ENCODE peak calls at places on chromosome 14, in seven cellular contexts. E is esophagus squamous epithelium, W is kidney, O is OCI-LY7, F is heart right ventricle, B is psoas muscle, S is upper lobe of left lung. L is an unnamed sample.
A peak's percentile ranks its signal among the peaks of the same experiment; 100 is the strongest.

GRCh38 chr14:92106095-92106937 is at the start of gene ATXN3:
- DNase-seq in S (peak; percentile 97), O (peak; percentile 99), W (peak; percentile 100), E (peak; percentile 86), F (peak; percentile 96), B (peak; percentile 98), L (peak; percentile 98)

GRCh38 chr14:90533591-90534021 is 136.8 kb downstream of the CALM1 start:
- DNase-seq in B (peak; percentile 38), W (peak; percentile 64), E (no peak), S (peak; percentile 71), O (no peak), F (peak; percentile 15), L (no peak)

GRCh38 chr14:87049886-87050820 is 942.8 kb downstream of the GALC start:
- DNase-seq in B (no peak), S (no peak), W (no peak), E (no peak), O (peak; percentile 67), F (no peak), L (no peak)

GRCh38 chr14:90742252-90742651 is 74.0 kb downstream of the TTC7B start:
- DNase-seq in B (no peak), W (no peak), E (no peak), O (no peak), S (no peak), F (no peak), L (no peak)

GRCh38 chr14:105876158-105876557 is 349.8 kb downstream of the TMEM121 start:
- DNase-seq in F (no peak), B (peak; percentile 1), W (no peak), O (no peak), S (no peak), E (no peak), L (no peak)

GRCh38 chr14:50766338-50766886 is 64.5 kb downstream of the NIN start:
- DNase-seq in E (no peak), B (no peak), S (no peak), F (no peak), W (no peak), O (no peak), L (peak; percentile 77)

GRCh38 chr14:20460458-20461229 is 590 bp downstream of the PIP4P1 start:
- DNase-seq in W (peak; percentile 90), E (no peak), F (no peak), B (no peak), O (peak; percentile 73), S (no peak), L (peak; percentile 32)

GRCh38 chr14:89841855-89842254 is 112.7 kb downstream of the EFCAB11 start:
- DNase-seq in B (no peak), E (no peak), S (no peak), F (no peak), O (no peak), W (no peak), L (no peak)

GRCh38 chr14:105315941-105316562 is 1.5 kb downstream of the PACS2 start:
- DNase-seq in O (no peak), W (peak; percentile 78), S (no peak), E (no peak), F (no peak), B (no peak), L (no peak)

GRCh38 chr14:69353168-69353567 is 44.9 kb downstream of the ERH start:
- DNase-seq in S (no peak), F (no peak), E (no peak), B (no peak), O (no peak), W (no peak), L (no peak)

GRCh38 chr14:69349091-69349777 is 48.9 kb downstream of the ERH start:
- DNase-seq in B (no peak), W (no peak), E (no peak), F (no peak), O (no peak), S (no peak), L (no peak)

GRCh38 chr14:69351911-69352310 is 46.2 kb downstream of the ERH start:
- DNase-seq in F (no peak), O (no peak), E (no peak), B (no peak), S (no peak), W (no peak), L (no peak)

GRCh38 chr14:69350892-69351291 is 47.2 kb downstream of the ERH start:
- DNase-seq in O (no peak), E (no peak), F (no peak), B (no peak), W (no peak), S (no peak), L (no peak)

GRCh38 chr14:69351385-69351784 is 46.7 kb downstream of the ERH start:
- DNase-seq in O (peak; percentile 53), F (no peak), E (no peak), W (no peak), S (no peak), B (no peak), L (no peak)
- H3K4me1 ChIP-seq in O (peaks cover 34% of the 10 kb centered on the region), F (peaks cover 17% of the 10 kb centered on the region), E (peaks cover 8% of the 10 kb centered on the region), W (peaks cover 4% of the 10 kb centered on the region), S (no peaks in the 10 kb centered on the region), B (no peaks in the 10 kb centered on the region), L (peaks cover 5% of the 10 kb centered on the region)

GRCh38 chr14:35809597-35809996 is 502 bp upstream of the RALGAPA1 start:
- DNase-seq in S (no peak), O (no peak), F (no peak), W (no peak), E (no peak), B (no peak), L (no peak)
- H3K4me3 ChIP-seq in S (no peak overlapping the region), O (peak overlapping the region; percentile 73), F (no peak overlapping the region), W (peak overlapping the region; percentile 25), E (peak overlapping the region; percentile 80), B (peak overlapping the region; percentile 71), L (peak overlapping the region; percentile 61)

DNA sequence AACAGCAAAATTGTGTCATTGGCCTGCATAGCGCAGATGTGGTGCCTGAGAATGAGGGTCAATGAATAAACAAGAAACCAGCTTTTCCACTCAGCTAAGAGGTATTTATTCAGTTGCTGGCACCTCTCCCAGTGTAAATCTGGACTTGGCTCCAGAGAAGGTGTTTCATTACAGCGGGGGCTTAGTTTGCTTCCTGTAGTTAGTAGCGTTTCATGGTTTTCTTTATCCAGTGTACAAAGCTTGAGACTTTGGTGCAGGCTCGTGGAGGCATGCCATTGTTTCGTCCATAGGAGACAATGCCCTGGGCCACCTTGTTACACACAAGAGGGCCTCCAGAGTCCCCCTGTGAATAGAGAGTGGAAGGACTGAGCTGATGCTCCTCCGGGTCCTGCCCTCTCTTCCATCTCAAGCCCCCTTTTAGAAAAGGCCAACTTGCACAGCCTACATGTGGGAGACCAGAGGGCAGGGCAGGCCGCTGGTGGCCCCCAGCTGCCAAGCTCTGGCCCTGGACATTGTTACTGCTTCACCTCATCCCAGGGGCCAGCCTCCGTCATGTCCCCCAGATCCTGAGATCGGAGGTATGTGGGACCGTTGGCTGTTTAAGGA is 3.0 kb downstream of the GZMB start:
- DNase-seq in S (no peak), O (no peak), F (no peak), E (no peak), W (no peak), B (no peak), L (peak; percentile 47)
- H3K27ac ChIP-seq in S (peak overlapping the region; percentile 19), O (no peak overlapping the region), F (no peak overlapping the region), E (no peak overlapping the region), W (no peak overlapping the region), B (no peak overlapping the region), L (no peak overlapping the region)

GRCh38 chr14:68692216-68692615 is 100.7 kb downstream of the ZFP36L1 start:
- DNase-seq in W (no peak), S (no peak), F (no peak), E (no peak), B (peak; percentile 62), O (no peak), L (no peak)
- H3K4me1 ChIP-seq in W (peaks cover 10% of the 10 kb centered on the region), S (peaks cover 12% of the 10 kb centered on the region), F (peaks cover 36% of the 10 kb centered on the region), E (peaks cover 5% of the 10 kb centered on the region), B (peaks cover 15% of the 10 kb centered on the region), O (peaks cover 52% of the 10 kb centered on the region), L (no peaks in the 10 kb centered on the region)

DNA sequence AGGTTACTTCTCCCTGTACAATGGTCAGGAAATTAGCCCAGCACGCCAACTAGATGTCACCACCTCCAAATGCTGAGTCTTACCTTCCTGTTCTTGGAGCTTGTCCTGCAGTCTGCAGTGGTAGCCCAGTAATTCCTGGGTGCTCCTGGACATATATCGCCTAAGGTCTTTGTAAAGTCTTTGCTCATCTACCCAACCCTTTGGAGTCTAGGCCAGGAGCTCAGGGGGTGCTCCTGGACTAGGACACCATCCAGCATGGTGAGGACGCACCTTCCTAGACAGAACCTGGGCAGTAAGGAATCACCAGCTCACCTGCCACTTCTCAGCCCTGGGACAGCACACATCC is 569 bp downstream of the SERPINA10 start:
- DNase-seq in F (no peak), B (no peak), W (no peak), E (no peak), S (no peak), O (no peak), L (no peak)
- H3K4me3 ChIP-seq in F (no peak overlapping the region), B (no peak overlapping the region), W (no peak overlapping the region), E (no peak overlapping the region), S (no peak overlapping the region), O (no peak overlapping the region), L (no peak overlapping the region)

GRCh38 chr14:101964297-101965144 is at the start of gene DYNC1H1:
- DNase-seq in F (peak; percentile 97), W (peak; percentile 98), E (peak; percentile 66), B (peak; percentile 97), S (peak; percentile 99), O (peak; percentile 95), L (peak; percentile 91)

GRCh38 chr14:101965145-101965531 is 765 bp downstream of the DYNC1H1 start:
- DNase-seq in S (peak; percentile 90), O (peak; percentile 69), W (peak; percentile 88), F (peak; percentile 68), E (no peak), B (peak; percentile 82), L (peak; percentile 60)

GRCh38 chr14:101962503-101962874 is 1.9 kb upstream of the DYNC1H1 start:
- DNase-seq in O (no peak), B (peak; percentile 77), S (no peak), F (peak; percentile 68), E (no peak), W (peak; percentile 67), L (no peak)

GRCh38 chr14:101963052-101963451 is 1.3 kb upstream of the DYNC1H1 start:
- DNase-seq in S (no peak), O (no peak), W (no peak), F (no peak), B (no peak), E (no peak), L (no peak)

GRCh38 chr14:101963611-101964296 is 619 bp upstream of the DYNC1H1 start:
- DNase-seq in O (no peak), E (no peak), S (no peak), W (peak; percentile 29), B (peak; percentile 50), F (no peak), L (no peak)
- H3K27ac ChIP-seq in O (no peak overlapping the region), E (peak overlapping the region; percentile 56), S (peak overlapping the region; percentile 98), W (no peak overlapping the region), B (peak overlapping the region; percentile 42), F (peak overlapping the region; percentile 97), L (peak overlapping the region; percentile 47)

GRCh38 chr14:35299708-35300107 is 7.5 kb downstream of the PSMA6 start:
- DNase-seq in F (no peak), E (no peak), O (no peak), S (no peak), B (no peak), W (no peak), L (no peak)
- H3K4me1 ChIP-seq in F (peaks cover 75% of the 10 kb centered on the region), E (peaks cover 15% of the 10 kb centered on the region), O (peaks cover 66% of the 10 kb centered on the region), S (peaks cover 68% of the 10 kb centered on the region), B (peaks cover 43% of the 10 kb centered on the region), W (no peaks in the 10 kb centered on the region), L (peaks cover under 1% of the 10 kb centered on the region)